ENCODE peak calls at places on chromosomes 1 and 21, in ten cellular contexts. One of them, this sample, is unnamed.

GRCh38 chr21:34270406-34270805 is 93.4 kb upstream of the KCNE2 start:
- DNase-seq in H7: no peak
- DNase-seq in GM04504: no peak
- DNase-seq in NCI-H187 treated with DMSO at 0.1 percent for 48 hours: no peak
- DNase-seq in coronary artery: no peak
- DNase-seq in AG10803: no peak
- DNase-seq in occipital lobe: no peak
- DNase-seq in transverse colon: no peak
- DNase-seq in GM03348: no peak
- DNase-seq in AG08395: no peak
- DNase-seq in this sample: no peak

GRCh38 chr1:108107658-108108057 is 92.5 kb downstream of the SLC25A24 start:
- DNase-seq in NCI-H187 treated with DMSO at 0.1 percent for 48 hours: no peak
- DNase-seq in GM03348: peak
- DNase-seq in occipital lobe: no peak
- DNase-seq in transverse colon: no peak
- DNase-seq in AG08395: peak
- DNase-seq in GM04504: peak
- DNase-seq in coronary artery: no peak
- DNase-seq in H7: no peak
- DNase-seq in AG10803: peak
- DNase-seq in this sample: no peak

GRCh38 chr1:207817778-207818751 is 66.2 kb downstream of the CD46 start:
- DNase-seq in NCI-H187 treated with DMSO at 0.1 percent for 48 hours: no peak
- DNase-seq in H7: no peak
- DNase-seq in GM03348: no peak
- DNase-seq in coronary artery: peak
- DNase-seq in occipital lobe: no peak
- DNase-seq in AG08395: no peak
- DNase-seq in transverse colon: no peak
- DNase-seq in AG10803: no peak
- DNase-seq in GM04504: no peak
- DNase-seq in this sample: no peak

GRCh38 chr21:42308914-42309752 is 6.1 kb downstream of the TFF3 start:
- DNase-seq in GM04504: no peak
- DNase-seq in GM03348: no peak
- DNase-seq in AG08395: no peak
- DNase-seq in transverse colon: no peak
- DNase-seq in H7: peak
- DNase-seq in coronary artery: no peak
- DNase-seq in occipital lobe: no peak
- DNase-seq in NCI-H187 treated with DMSO at 0.1 percent for 48 hours: no peak
- DNase-seq in AG10803: no peak
- DNase-seq in this sample: no peak

GRCh38 chr1:228144213-228145049 is 4.4 kb downstream of the GUK1 start:
- DNase-seq in GM04504: no peak
- DNase-seq in coronary artery: no peak
- DNase-seq in transverse colon: no peak
- DNase-seq in NCI-H187 treated with DMSO at 0.1 percent for 48 hours: no peak
- DNase-seq in occipital lobe: no peak
- DNase-seq in AG08395: no peak
- DNase-seq in H7: peak
- DNase-seq in AG10803: no peak
- DNase-seq in GM03348: no peak
- DNase-seq in this sample: no peak

GRCh38 chr1:194658090-194658439 is 1471.7 kb upstream of the B3GALT2 start:
- DNase-seq in transverse colon: no peak
- DNase-seq in occipital lobe: no peak
- DNase-seq in coronary artery: no peak
- DNase-seq in GM03348: no peak
- DNase-seq in AG08395: no peak
- DNase-seq in H7: no peak
- DNase-seq in AG10803: no peak
- DNase-seq in GM04504: no peak
- DNase-seq in NCI-H187 treated with DMSO at 0.1 percent for 48 hours: no peak
- DNase-seq in this sample: no peak

GRCh38 chr1:160020196-160020595 is 11.6 kb downstream of the PIGM start:
- DNase-seq in occipital lobe: no peak
- DNase-seq in H7: no peak
- DNase-seq in NCI-H187 treated with DMSO at 0.1 percent for 48 hours: no peak
- DNase-seq in transverse colon: no peak
- DNase-seq in GM04504: no peak
- DNase-seq in AG08395: no peak
- DNase-seq in GM03348: no peak
- DNase-seq in coronary artery: no peak
- DNase-seq in AG10803: no peak
- DNase-seq in this sample: no peak

GRCh38 chr1:205015241-205015640 is 27.8 kb upstream of the CNTN2 start:
- DNase-seq in coronary artery: no peak
- DNase-seq in occipital lobe: no peak
- DNase-seq in GM04504: no peak
- DNase-seq in AG10803: no peak
- DNase-seq in NCI-H187 treated with DMSO at 0.1 percent for 48 hours: no peak
- DNase-seq in transverse colon: no peak
- DNase-seq in GM03348: no peak
- DNase-seq in H7: no peak
- DNase-seq in AG08395: no peak
- DNase-seq in this sample: no peak

GRCh38 chr1:23756676-23757075 is 13.4 kb downstream of the ELOA start:
- DNase-seq in H7: no peak
- DNase-seq in transverse colon: no peak
- DNase-seq in coronary artery: no peak
- DNase-seq in AG08395: peak
- DNase-seq in NCI-H187 treated with DMSO at 0.1 percent for 48 hours: no peak
- DNase-seq in GM03348: peak
- DNase-seq in GM04504: peak
- DNase-seq in occipital lobe: no peak
- DNase-seq in AG10803: peak
- DNase-seq in this sample: no peak

This sample was measured in ELF-1.